ENCODE peak calls at places on chromosomes 2 and 18, in six cellular contexts. J, D, E, K, A and S are unnamed samples.

GRCh38 chr18:2889761-2890192 is 43.0 kb downstream of the EMILIN2 start:
- DNase-seq in J (no peak), D (no peak), E (no peak), K (no peak), A (no peak), S (no peak)

GRCh38 chr18:28108801-28109200 is 68.1 kb downstream of the CDH2 start:
- DNase-seq in J (no peak), D (no peak), E (no peak), K (peak), A (no peak), S (peak)

GRCh38 chr2:202808754-202809153 is 62.8 kb downstream of the ICA1L start:
- DNase-seq in J (no peak), D (no peak), E (no peak), K (no peak), A (no peak), S (no peak)

GRCh38 chr2:70043252-70043875 is 43.9 kb upstream of the PCBP1 start:
- DNase-seq in J (no peak), D (no peak), E (no peak), K (no peak), A (peak), S (no peak)

GRCh38 chr2:136116813-136117390 is 1.0 kb downstream of the CXCR4 start:
- DNase-seq in J (peak), D (no peak), E (peak), K (no peak), A (peak), S (no peak)

GRCh38 chr2:12715878-12716249 is 872 bp upstream of the TRIB2 start:
- DNase-seq in J (peak), D (peak), E (peak), K (peak), A (peak), S (peak)

GRCh38 chr2:47904903-47905453 is 1.3 kb downstream of the FBXO11 start:
- DNase-seq in J (no peak), D (no peak), E (peak), K (peak), A (peak), S (no peak)

GRCh38 chr2:101265893-101266499 is 13.3 kb downstream of the CNOT11 start:
- DNase-seq in J (no peak), D (no peak), E (peak), K (no peak), A (no peak), S (no peak)

GRCh38 chr2:103496850-103497249 is 735.0 kb downstream of the TMEM182 start:
- DNase-seq in J (no peak), D (no peak), E (no peak), K (no peak), A (no peak), S (no peak)

GRCh38 chr2:66929632-66930385 is 467.3 kb upstream of the ETAA1 start:
- DNase-seq in J (no peak), D (no peak), E (peak), K (no peak), A (peak), S (peak)

GRCh38 chr18:42578781-42579180 is 536.7 kb downstream of the RIT2 start:
- DNase-seq in J (no peak), D (no peak), E (no peak), K (no peak), A (no peak), S (peak)

GRCh38 chr2:234620018-234620417 is 123.1 kb upstream of the ARL4C start:
- DNase-seq in J (no peak), D (no peak), E (no peak), K (no peak), A (no peak), S (no peak)

GRCh38 chr2:30509716-30510115 is 62.7 kb downstream of the LCLAT1 start:
- DNase-seq in J (no peak), D (no peak), E (no peak), K (no peak), A (no peak), S (no peak)

GRCh38 chr2:236568068-236568921 is 1.3 kb upstream of the ACKR3 start:
- DNase-seq in J (no peak), D (no peak), E (peak), K (peak), A (peak), S (no peak)

GRCh38 chr2:39728941-39729351 is 50.1 kb downstream of the THUMPD2 start:
- DNase-seq in J (no peak), D (peak), E (no peak), K (no peak), A (peak), S (no peak)

GRCh38 chr18:27750014-27750413 is 426.9 kb downstream of the CDH2 start:
- DNase-seq in J (peak), D (peak), E (no peak), K (peak), A (peak), S (peak)

GRCh38 chr18:79366177-79367094 is 29.3 kb upstream of the NFATC1 start:
- DNase-seq in J (no peak), D (no peak), E (no peak), K (no peak), A (no peak), S (no peak)

GRCh38 chr18:26052497-26052896 is 37.9 kb downstream of the SS18 start:
- DNase-seq in J (no peak), D (no peak), E (no peak), K (peak), A (no peak), S (no peak)

GRCh38 chr18:24400587-24400986 is 3.0 kb upstream of the OSBPL1A start:
- DNase-seq in J (no peak), D (no peak), E (no peak), K (no peak), A (no peak), S (peak)

GRCh38 chr2:9824441-9824840 is 18.8 kb upstream of the TAF1B start:
- DNase-seq in J (no peak), D (no peak), E (no peak), K (no peak), A (no peak), S (no peak)

GRCh38 chr2:218988164-218988563 is 3.2 kb upstream of the FEV start:
- DNase-seq in J (no peak), D (no peak), E (no peak), K (no peak), A (no peak), S (no peak)

GRCh38 chr2:231207734-231208133 is 9.3 kb downstream of the ARMC9 start:
- DNase-seq in J (no peak), D (no peak), E (no peak), K (no peak), A (no peak), S (no peak)

GRCh38 chr2:46197672-46198071 is 99.5 kb upstream of the EPAS1 start:
- DNase-seq in J (no peak), D (no peak), E (no peak), K (no peak), A (no peak), S (no peak)

GRCh38 chr2:106982350-106982749 is 96.4 kb upstream of the ST6GAL2 start:
- DNase-seq in J (no peak), D (no peak), E (no peak), K (no peak), A (no peak), S (no peak)

GRCh38 chr2:143533846-143534245 is 404.6 kb downstream of the ARHGAP15 start:
- DNase-seq in J (no peak), D (no peak), E (no peak), K (no peak), A (no peak), S (no peak)

GRCh38 chr2:38653715-38654494 is 12.0 kb upstream of the GALM start:
- DNase-seq in J (no peak), D (no peak), E (no peak), K (no peak), A (peak), S (no peak)

GRCh38 chr2:230343747-230344146 is 16.8 kb downstream of the SP140L start:
- DNase-seq in J (no peak), D (no peak), E (no peak), K (no peak), A (no peak), S (peak)

GRCh38 chr2:165877565-165878550 is 75.7 kb downstream of the TTC21B start:
- DNase-seq in J (no peak), D (no peak), E (no peak), K (no peak), A (no peak), S (no peak)

GRCh38 chr2:134683561-134684112 is 35.2 kb downstream of the TMEM163 start:
- DNase-seq in J (no peak), D (no peak), E (no peak), K (peak), A (peak), S (peak)

GRCh38 chr2:40820319-40820718 is 368.4 kb upstream of the SLC8A1 start:
- DNase-seq in J (no peak), D (no peak), E (no peak), K (no peak), A (no peak), S (no peak)

GRCh38 chr2:220228310-220229006 is 601.0 kb downstream of the SLC4A3 start:
- DNase-seq in J (no peak), D (peak), E (no peak), K (peak), A (peak), S (peak)

GRCh38 chr2:165745916-165746315 is 48.1 kb downstream of the GALNT3 start:
- DNase-seq in J (no peak), D (no peak), E (no peak), K (peak), A (no peak), S (peak)

GRCh38 chr18:26778054-26778393 is 87.5 kb downstream of the AQP4 start:
- DNase-seq in J (no peak), D (no peak), E (no peak), K (no peak), A (no peak), S (no peak)

GRCh38 chr2:234075947-234076346 is 25.4 kb downstream of the SPP2 start:
- DNase-seq in J (no peak), D (no peak), E (no peak), K (no peak), A (no peak), S (no peak)

GRCh38 chr2:208265371-208265806 is 666 bp upstream of the PIKFYVE start:
- DNase-seq in J (peak), D (no peak), E (no peak), K (no peak), A (peak), S (peak)

GRCh38 chr2:98907966-98908905 is 27.8 kb downstream of the CRACDL start:
- DNase-seq in J (peak), D (no peak), E (no peak), K (no peak), A (no peak), S (no peak)

GRCh38 chr2:417662-418061 is 129.8 kb upstream of the ALKAL2 start:
- DNase-seq in J (no peak), D (no peak), E (no peak), K (no peak), A (no peak), S (no peak)

GRCh38 chr2:16189851-16190160 is 249.5 kb downstream of the MYCN start:
- DNase-seq in J (no peak), D (no peak), E (no peak), K (no peak), A (no peak), S (no peak)

GRCh38 chr2:138942466-138942865 is 162.3 kb upstream of the NXPH2 start:
- DNase-seq in J (no peak), D (no peak), E (no peak), K (no peak), A (no peak), S (no peak)